ENCODE peak calls at places on chromosomes 1 and 21, in seven cellular contexts. N is heart left ventricle, U is HCT116, I is AG04450, L is lung, X is body of pancreas, B is HL-60. W is an unnamed sample.

GRCh38 chr1:33130297-33130696 is 49.3 kb downstream of the AZIN2 start:
- DNase-seq in N (no peak), U (no peak), I (no peak), L (no peak), X (no peak), B (peak; percentile 31), W (no peak)

GRCh38 chr1:5979536-5980313 is 12.5 kb downstream of the NPHP4 start:
- DNase-seq in N (no peak), U (no peak), I (no peak), L (no peak), X (no peak), B (no peak), W (peak; percentile 11)

GRCh38 chr1:14300991-14301703 is 297.3 kb upstream of the KAZN start:
- DNase-seq in N (peak; percentile 73), U (no peak), I (no peak), L (peak; percentile 34), X (no peak), B (no peak), W (no peak)

GRCh38 chr1:229229721-229230135 is 41.2 kb upstream of the RAB4A start:
- DNase-seq in N (peak; percentile 84), U (no peak), I (no peak), L (peak; percentile 65), X (peak; percentile 69), B (no peak), W (peak; percentile 91)

GRCh38 chr1:68904472-68904871 is 407.6 kb upstream of the DEPDC1 start:
- DNase-seq in N (no peak), U (no peak), I (no peak), L (no peak), X (no peak), B (no peak), W (no peak)

GRCh38 chr1:67630438-67631045 is 54.5 kb upstream of the GADD45A start:
- DNase-seq in N (no peak), U (no peak), I (no peak), L (no peak), X (no peak), B (no peak), W (no peak)

GRCh38 chr1:220330265-220330664 is 58.0 kb upstream of the RAB3GAP2 start:
- DNase-seq in N (no peak), U (no peak), I (no peak), L (no peak), X (no peak), B (no peak), W (no peak)

GRCh38 chr1:210726621-210727020 is 397.9 kb downstream of the HHAT start:
- DNase-seq in N (no peak), U (no peak), I (peak; percentile 2), L (no peak), X (peak; percentile 46), B (no peak), W (no peak)

GRCh38 chr1:60427194-60427593 is 353.6 kb upstream of the C1orf87 start:
- DNase-seq in N (no peak), U (no peak), I (no peak), L (no peak), X (no peak), B (no peak), W (no peak)

GRCh38 chr1:30379684-30380624 is 343.4 kb downstream of the MATN1 start:
- DNase-seq in N (peak; percentile 47), U (peak; percentile 60), I (peak; percentile 45), L (peak; percentile 62), X (peak; percentile 66), B (peak; percentile 11), W (no peak)

GRCh38 chr1:168135116-168135981 is 1.4 kb downstream of the GPR161 start:
- DNase-seq in N (no peak), U (no peak), I (no peak), L (no peak), X (no peak), B (no peak), W (no peak)

GRCh38 chr21:26169061-26169610 is 1.4 kb downstream of the APP start:
- DNase-seq in N (peak; percentile 46), U (peak; percentile 29), I (no peak), L (peak; percentile 39), X (peak; percentile 62), B (no peak), W (peak; percentile 35)

GRCh38 chr1:11335417-11336070 is 62.5 kb downstream of the UBIAD1 start:
- DNase-seq in N (no peak), U (no peak), I (no peak), L (no peak), X (no peak), B (no peak), W (no peak)

GRCh38 chr1:3774503-3775247 is 2.1 kb downstream of the SMIM1 start:
- DNase-seq in N (no peak), U (no peak), I (no peak), L (no peak), X (no peak), B (no peak), W (no peak)

GRCh38 chr21:29145837-29146453 is 15.5 kb downstream of the MAP3K7CL start:
- DNase-seq in N (no peak), U (no peak), I (no peak), L (no peak), X (no peak), B (no peak), W (no peak)

GRCh38 chr1:14516974-14517812 is 81.3 kb upstream of the KAZN start:
- DNase-seq in N (no peak), U (no peak), I (peak; percentile 45), L (no peak), X (no peak), B (no peak), W (no peak)

GRCh38 chr21:18832950-18833349 is 429.4 kb upstream of the TMPRSS15 start:
- DNase-seq in N (no peak), U (no peak), I (no peak), L (no peak), X (no peak), B (no peak), W (no peak)

GRCh38 chr1:1285618-1286311 is 5.5 kb downstream of the SCNN1D start:
- DNase-seq in N (no peak), U (no peak), I (no peak), L (no peak), X (no peak), B (no peak), W (no peak)

GRCh38 chr1:168683871-168684270 is 45.1 kb downstream of the DPT start:
- DNase-seq in N (no peak), U (no peak), I (no peak), L (no peak), X (no peak), B (no peak), W (no peak)

GRCh38 chr1:226872455-226872854 is 2.0 kb downstream of the PSEN2 start:
- DNase-seq in N (no peak), U (no peak), I (no peak), L (no peak), X (peak; percentile 82), B (no peak), W (no peak)

GRCh38 chr1:111813440-111814304 is 58.0 kb downstream of the DDX20 start:
- DNase-seq in N (no peak), U (no peak), I (no peak), L (no peak), X (no peak), B (no peak), W (no peak)
- TF ChIP-seq CTCF in N (peak; percentile 6), U (no peak), I (peak; percentile 11), L (no peak), X (no peak), B (no peak), W (no peak)

GRCh38 chr1:230864441-230864840 is 3.9 kb downstream of the C1orf198 start:
- DNase-seq in N (no peak), U (no peak), I (no peak), L (no peak), X (no peak), B (no peak), W (no peak)
- H3K27ac ChIP-seq in N (peak overlapping the region; percentile 97), U (no peak overlapping the region), I (no peak overlapping the region), L (peak overlapping the region; percentile 37), X (peak overlapping the region; percentile 95), B (no peak overlapping the region), W (no peak overlapping the region)

DNA sequence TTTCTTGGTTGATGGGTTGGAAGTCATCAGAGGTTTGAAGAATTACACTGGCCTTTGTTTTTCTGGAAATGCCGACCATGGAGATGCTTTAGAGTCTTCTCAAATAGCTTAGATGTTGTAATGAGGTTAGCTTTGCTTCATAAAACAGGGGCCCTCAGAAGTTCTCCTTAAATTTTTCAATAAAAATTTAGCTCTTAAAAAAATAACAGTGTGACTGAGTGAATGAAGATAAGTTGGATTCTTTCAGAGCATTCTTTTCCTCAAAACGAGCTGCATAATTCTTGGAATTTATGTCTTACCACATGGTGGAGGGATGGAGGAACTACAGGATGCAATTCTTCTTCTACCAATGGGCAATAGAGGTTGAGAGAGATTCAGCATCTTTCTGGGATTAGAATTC is 23.4 kb downstream of the SYT11 start:
- DNase-seq in N (no peak), U (no peak), I (no peak), L (no peak), X (no peak), B (no peak), W (no peak)
- TF ChIP-seq CTCF in N (no peak), U (no peak), I (no peak), L (no peak), X (no peak), B (no peak), W (no peak)

GRCh38 chr1:74464037-74464436 is 48.4 kb downstream of the LRRC53 start:
- DNase-seq in N (no peak), U (no peak), I (no peak), L (no peak), X (no peak), B (no peak), W (no peak)
- H3K27ac ChIP-seq in N (peak overlapping the region; percentile 11), U (no peak overlapping the region), I (no peak overlapping the region), L (no peak overlapping the region), X (no peak overlapping the region), B (no peak overlapping the region), W (no peak overlapping the region)